ENCODE peak calls at places on chromosomes 5 and 9, in seven cellular contexts. U is H1, C is suprapubic skin, X is body of pancreas, L is HCT116, K is transverse colon, P is endothelial cell of umbilical vein. N is an unnamed sample.
A peak's percentile ranks its signal among the peaks of the same experiment; 100 is the strongest.

GRCh38 chr9:132472199-132472598 is 62.2 kb downstream of the CFAP77 start:
- DNase-seq in U (no peak), C (no peak), X (no peak), L (no peak), K (no peak), P (no peak), N (no peak)

GRCh38 chr5:31990701-31991110 is 183.4 kb downstream of the GOLPH3 start:
- DNase-seq in U (no peak), C (no peak), X (no peak), L (no peak), K (no peak), P (no peak), N (no peak)

GRCh38 chr5:32827981-32828380 is 116.9 kb downstream of the NPR3 start:
- DNase-seq in U (no peak), C (no peak), X (no peak), L (no peak), K (no peak), P (no peak), N (peak; percentile 19)

GRCh38 chr9:71353723-71354122 is 232.3 kb upstream of the TRPM3 start:
- DNase-seq in U (no peak), C (no peak), X (no peak), L (no peak), K (no peak), P (no peak), N (no peak)

GRCh38 chr5:56080375-56081052 is 85.8 kb upstream of the IL6ST start:
- DNase-seq in U (no peak), C (no peak), X (no peak), L (no peak), K (no peak), P (no peak), N (no peak)

GRCh38 chr5:65769539-65769938 is 47.5 kb downstream of the NLN start:
- DNase-seq in U (no peak), C (no peak), X (no peak), L (peak; percentile 2), K (no peak), P (peak; percentile 74), N (no peak)

GRCh38 chr5:93079046-93079445 is 502.0 kb downstream of the NR2F1-AS1 start:
- DNase-seq in U (no peak), C (no peak), X (no peak), L (no peak), K (no peak), P (no peak), N (no peak)

GRCh38 chr5:50751064-50751657 is 84.7 kb downstream of the PARP8 start:
- DNase-seq in U (no peak), C (no peak), X (peak; percentile 34), L (peak; percentile 32), K (peak; percentile 12), P (no peak), N (no peak)

GRCh38 chr9:98791147-98792095 is 4.9 kb downstream of the ANKS6 start:
- DNase-seq in U (peak; percentile 93), C (peak; percentile 93), X (peak; percentile 86), L (peak; percentile 72), K (peak; percentile 85), P (peak; percentile 80), N (peak; percentile 93)

GRCh38 chr9:4299006-4299795 is 667 bp downstream of the GLIS3 start:
- DNase-seq in U (peak; percentile 74), C (peak; percentile 67), X (peak; percentile 39), L (no peak), K (peak; percentile 30), P (peak; percentile 62), N (no peak)

GRCh38 chr5:84091400-84091799 is 293.3 kb downstream of the EDIL3 start:
- DNase-seq in U (no peak), C (no peak), X (no peak), L (no peak), K (no peak), P (no peak), N (no peak)

GRCh38 chr9:106621299-106621920 is 241.6 kb upstream of the ZNF462 start:
- DNase-seq in U (peak; percentile 48), C (no peak), X (no peak), L (no peak), K (no peak), P (no peak), N (no peak)

GRCh38 chr5:112689510-112689909 is 48.2 kb upstream of the APC start:
- DNase-seq in U (no peak), C (no peak), X (no peak), L (no peak), K (no peak), P (no peak), N (no peak)

GRCh38 chr9:92971776-92972175 is 24.5 kb downstream of the FGD3 start:
- DNase-seq in U (peak; percentile 39), C (no peak), X (no peak), L (no peak), K (no peak), P (no peak), N (no peak)

GRCh38 chr9:35341585-35341984 is 148.3 kb upstream of the RUSC2 start:
- DNase-seq in U (no peak), C (no peak), X (peak; percentile 79), L (no peak), K (no peak), P (peak; percentile 94), N (no peak)

GRCh38 chr5:143796753-143797152 is 15.2 kb upstream of the HMHB1 start:
- DNase-seq in U (no peak), C (no peak), X (no peak), L (no peak), K (no peak), P (no peak), N (no peak)

GRCh38 chr5:102596113-102596512 is 97.3 kb upstream of the SLCO6A1 start:
- DNase-seq in U (no peak), C (no peak), X (no peak), L (no peak), K (no peak), P (no peak), N (no peak)

GRCh38 chr5:174599992-174600391 is 124.4 kb upstream of the MSX2 start:
- DNase-seq in U (peak; percentile 55), C (no peak), X (no peak), L (no peak), K (no peak), P (no peak), N (no peak)

GRCh38 chr5:154302181-154302580 is 111.6 kb downstream of the GALNT10 start:
- DNase-seq in U (peak; percentile 38), C (no peak), X (peak; percentile 93), L (no peak), K (no peak), P (no peak), N (no peak)

GRCh38 chr9:137431416-137431931 is 8.3 kb downstream of the NOXA1 start:
- DNase-seq in U (no peak), C (peak; percentile 57), X (peak; percentile 8), L (no peak), K (no peak), P (no peak), N (no peak)

GRCh38 chr9:27033815-27034403 is 28.4 kb upstream of the LRRC19 start:
- DNase-seq in U (peak; percentile 79), C (no peak), X (peak; percentile 35), L (peak; percentile 18), K (peak; percentile 66), P (peak; percentile 78), N (no peak)

GRCh38 chr5:169770109-169770508 is 133.0 kb downstream of the DOCK2 start:
- DNase-seq in U (no peak), C (no peak), X (no peak), L (no peak), K (no peak), P (no peak), N (no peak)

GRCh38 chr5:68682400-68683152 is 411.2 kb upstream of the SLC30A5 start:
- DNase-seq in U (no peak), C (no peak), X (peak; percentile 14), L (no peak), K (peak; percentile 33), P (no peak), N (no peak)

GRCh38 chr5:173143567-173143966 is 764 bp upstream of the BNIP1 start:
- DNase-seq in U (no peak), C (no peak), X (no peak), L (no peak), K (no peak), P (no peak), N (no peak)

GRCh38 chr5:173140769-173141168 is 3.6 kb upstream of the BNIP1 start:
- DNase-seq in U (no peak), C (no peak), X (no peak), L (no peak), K (no peak), P (no peak), N (no peak)

GRCh38 chr5:173148354-173148753 is 4.0 kb downstream of the BNIP1 start:
- DNase-seq in U (peak; percentile 27), C (no peak), X (no peak), L (no peak), K (no peak), P (no peak), N (no peak)

GRCh38 chr5:173139631-173140030 is 4.7 kb upstream of the BNIP1 start:
- DNase-seq in U (no peak), C (no peak), X (no peak), L (no peak), K (no peak), P (no peak), N (no peak)

GRCh38 chr5:173144200-173145176 is at the start of gene BNIP1:
- DNase-seq in U (peak; percentile 99), C (peak; percentile 96), X (peak; percentile 100), L (peak; percentile 92), K (peak; percentile 99), P (peak; percentile 95), N (no peak)
- TF ChIP-seq POLR2A in U (peak; percentile 63), C (no peak), X (peak; percentile 67), L (peak; percentile 63), K (peak; percentile 75), P (peak; percentile 73), N (no peak)

GRCh38 chr5:57783693-57784092 is 301.1 kb upstream of the ACTBL2 start:
- DNase-seq in U (no peak), C (no peak), X (no peak), L (no peak), K (no peak), P (peak; percentile 39), N (no peak)
- H3K4me3 ChIP-seq in U (no peak overlapping the region), C (peak overlapping the region; percentile 24), X (no peak overlapping the region), L (no peak overlapping the region), K (no peak overlapping the region), P (peak overlapping the region; percentile 30), N (peak overlapping the region; percentile 17)

DNA sequence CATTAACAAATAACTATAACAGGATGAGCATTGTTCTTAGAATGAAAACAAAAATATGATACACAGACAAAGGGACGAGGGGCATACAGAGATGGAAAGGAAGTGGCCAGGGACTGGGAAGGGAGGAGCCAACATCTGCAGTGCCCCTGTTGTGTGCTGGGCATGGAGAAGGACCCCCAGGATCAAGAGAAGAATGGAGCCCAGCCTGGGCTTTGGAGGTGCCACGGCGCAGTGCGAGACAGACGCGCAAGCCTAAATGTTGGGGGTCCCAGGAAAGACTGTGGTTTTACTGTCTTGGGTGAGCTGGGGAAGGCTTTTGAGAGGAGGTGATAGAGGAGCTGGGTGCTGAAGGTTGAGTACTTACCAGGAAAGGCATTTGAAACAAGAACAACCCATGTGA is 28.4 kb upstream of the DUSP1 start:
- DNase-seq in U (no peak), C (no peak), X (no peak), L (no peak), K (no peak), P (no peak), N (no peak)
- TF ChIP-seq POLR2A in U (no peak), C (no peak), X (no peak), L (no peak), K (no peak), P (no peak), N (no peak)

DNA sequence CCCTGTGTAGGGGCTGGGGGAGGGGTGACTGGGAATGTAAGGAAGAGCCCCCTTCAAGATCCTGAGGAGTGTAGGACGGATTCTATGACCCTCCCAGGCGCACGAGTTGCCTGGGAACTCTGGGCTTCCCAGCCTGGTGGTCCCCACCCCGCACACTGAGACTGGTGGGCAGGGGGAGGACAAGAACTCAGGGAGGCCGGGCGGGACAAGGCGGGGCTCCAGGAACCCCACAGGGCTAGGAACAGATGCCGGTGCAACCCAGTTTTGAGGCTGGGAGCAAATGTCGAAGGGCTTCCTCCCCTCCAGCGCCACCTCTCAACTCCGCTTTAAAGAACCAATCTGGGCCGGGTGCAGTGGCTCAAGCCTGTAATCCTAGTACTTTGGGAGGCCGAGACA is 1.3 kb upstream of the VDAC1 start:
- DNase-seq in U (peak; percentile 60), C (no peak), X (no peak), L (no peak), K (no peak), P (no peak), N (no peak)
- H3K4me3 ChIP-seq in U (peak overlapping the region; percentile 67), C (no peak overlapping the region), X (no peak overlapping the region), L (peak overlapping the region; percentile 82), K (no peak overlapping the region), P (no peak overlapping the region), N (peak overlapping the region; percentile 72)